ENCODE peak calls at places on chromosomes 12 and 14, in six cellular contexts. B is H1, E is HepG2, C is SK-N-SH, M is K562, L is HCT116. T is an unnamed sample.

GRCh38 chr12:32549675-32550079 is 129.4 kb upstream of the DNM1L start:
- DNase-seq in E (no peak), M (no peak), C (no peak), L (no peak), B (no peak), T (no peak)

GRCh38 chr14:32354716-32355115 is 25.6 kb downstream of the AKAP6 start:
- DNase-seq in L (no peak), C (no peak), B (no peak), M (no peak), E (peak), T (peak)

GRCh38 chr12:95763809-95764253 is 26.7 kb downstream of the NTN4 start:
- DNase-seq in L (peak), B (no peak), E (peak), C (no peak), M (no peak), T (no peak)

GRCh38 chr12:58896278-58896677 is 24.0 kb downstream of the LRIG3 start:
- DNase-seq in B (no peak), E (no peak), M (no peak), L (no peak), C (no peak), T (no peak)

GRCh38 chr14:96117101-96117897 is 78.1 kb downstream of the C14orf132 start:
- DNase-seq in M (no peak), C (peak), E (no peak), L (no peak), B (no peak), T (peak)

GRCh38 chr14:94748667-94749347 is 21.1 kb downstream of the GSC start:
- DNase-seq in B (no peak), E (peak), M (peak), L (peak), C (peak), T (peak)

GRCh38 chr14:48853159-48853558 is 733.0 kb downstream of the RPS29 start:
- DNase-seq in M (no peak), E (no peak), L (no peak), B (no peak), C (no peak), T (no peak)

GRCh38 chr12:91432079-91432478 is 249.5 kb upstream of the DCN start:
- DNase-seq in B (no peak), M (no peak), E (no peak), L (no peak), C (no peak), T (no peak)

GRCh38 chr12:58204086-58204485 is 262.7 kb downstream of the ATP23 start:
- DNase-seq in L (no peak), C (no peak), B (no peak), M (no peak), E (no peak), T (no peak)

GRCh38 chr12:68667896-68668295 is 18.9 kb upstream of the NUP107 start:
- DNase-seq in M (no peak), E (no peak), C (no peak), L (no peak), B (no peak), T (no peak)

GRCh38 chr12:52280319-52280795 is 5.9 kb downstream of the KRT86 start:
- DNase-seq in B (no peak), M (no peak), E (peak), L (peak), C (no peak), T (peak)

GRCh38 chr12:109069307-109070231 is 17.2 kb downstream of the USP30 start:
- DNase-seq in C (no peak), E (peak), L (no peak), M (no peak), B (no peak), T (no peak)

GRCh38 chr12:124429535-124429934 is 134.6 kb downstream of the RFLNA start:
- DNase-seq in B (no peak), C (no peak), M (no peak), L (no peak), E (no peak), T (no peak)

GRCh38 chr14:101135796-101136742 is 232.5 kb upstream of the RTL1 start:
- DNase-seq in L (no peak), B (no peak), E (no peak), M (no peak), C (peak), T (no peak)

GRCh38 chr12:101021911-101022388 is 188.1 kb downstream of the SLC5A8 start:
- DNase-seq in E (peak), C (no peak), B (no peak), M (no peak), L (peak), T (no peak)

GRCh38 chr14:91246051-91246852 is 1.7 kb upstream of the GPR68 start:
- DNase-seq in B (no peak), E (no peak), L (no peak), C (no peak), M (no peak), T (no peak)

GRCh38 chr12:28222081-28222700 is 31.9 kb downstream of the CCDC91 start:
- DNase-seq in C (no peak), E (no peak), L (no peak), B (no peak), M (no peak), T (no peak)

GRCh38 chr14:104822821-104823615 is 22.1 kb downstream of the ZBTB42 start:
- DNase-seq in M (no peak), E (no peak), C (no peak), L (no peak), B (no peak), T (no peak)

GRCh38 chr12:124764870-124765570 is 98.6 kb downstream of the SCARB1 start:
- DNase-seq in C (no peak), M (no peak), B (no peak), E (no peak), L (no peak), T (no peak)

GRCh38 chr12:100185361-100185894 is 15.2 kb upstream of the ACTR6 start:
- DNase-seq in C (peak), L (no peak), E (no peak), M (no peak), B (no peak), T (no peak)

GRCh38 chr12:12266389-12266872 is 413 bp downstream of the LRP6 start:
- DNase-seq in B (no peak), M (no peak), E (no peak), L (no peak), C (peak), T (no peak)

GRCh38 chr12:16602412-16602811 is 3.5 kb downstream of the LMO3 start:
- DNase-seq in L (no peak), M (no peak), E (no peak), C (no peak), B (no peak), T (no peak)

GRCh38 chr14:91108941-91109611 is 4.8 kb upstream of the DGLUCY start:
- DNase-seq in B (no peak), L (no peak), E (no peak), C (no peak), M (no peak), T (peak)

GRCh38 chr12:55829967-55830600 is 697 bp upstream of the DNAJC14 start:
- DNase-seq in E (no peak), C (peak), M (peak), L (no peak), B (no peak), T (peak)
- TF ChIP-seq JUND in E (no peak), C (no peak), M (no peak), L (no peak), B (no peak), T (no peak)

GRCh38 chr12:121170581-121171260 is 38.0 kb downstream of the P2RX7 start:
- DNase-seq in C (no peak), E (no peak), M (no peak), B (no peak), L (no peak), T (no peak)

GRCh38 chr12:121167951-121168350 is 35.3 kb downstream of the P2RX7 start:
- DNase-seq in E (no peak), B (no peak), L (no peak), C (no peak), M (no peak), T (no peak)

GRCh38 chr12:121175383-121176119 is 34.4 kb upstream of the P2RX4 start:
- DNase-seq in M (peak), L (no peak), E (no peak), B (no peak), C (no peak), T (no peak)

GRCh38 chr12:121167232-121167820 is 34.6 kb downstream of the P2RX7 start:
- DNase-seq in M (no peak), E (no peak), L (no peak), B (no peak), C (no peak), T (no peak)

GRCh38 chr12:121172145-121172544 is 37.8 kb upstream of the P2RX4 start:
- DNase-seq in C (no peak), E (no peak), B (no peak), M (no peak), L (no peak), T (no peak)
- TF ChIP-seq JUND in C (no peak), E (no peak), B (no peak), M (no peak), L (no peak), T (no peak)

GRCh38 chr12:76142305-76142704 is 57.8 kb upstream of the NAP1L1 start:
- DNase-seq in L (no peak), M (no peak), C (no peak), E (no peak), B (no peak), T (no peak)

GRCh38 chr12:76143343-76144252 is 59.1 kb upstream of the NAP1L1 start:
- DNase-seq in E (no peak), C (no peak), L (no peak), B (no peak), M (no peak), T (no peak)

GRCh38 chr12:76138656-76139055 is 54.2 kb upstream of the NAP1L1 start:
- DNase-seq in C (no peak), B (no peak), L (no peak), M (no peak), E (no peak), T (no peak)

GRCh38 chr12:76144253-76144564 is 59.7 kb upstream of the NAP1L1 start:
- DNase-seq in B (no peak), E (no peak), L (no peak), M (no peak), C (peak), T (peak)
- TF ChIP-seq JUND in B (no peak), E (no peak), L (no peak), M (no peak), C (no peak), T (no peak)

GRCh38 chr12:112861284-112861683 is 45.5 kb upstream of the OAS1 start:
- DNase-seq in B (no peak), L (no peak), C (no peak), E (no peak), M (no peak), T (no peak)
- TF ChIP-seq JUND in B (no peak), L (no peak), C (no peak), E (no peak), M (no peak), T (no peak)

GRCh38 chr14:50363734-50364113 is 33.0 kb downstream of the CDKL1 start:
- DNase-seq in E (no peak), L (no peak), B (no peak), C (no peak), M (no peak), T (no peak)
- TF ChIP-seq JUND in E (no peak), L (no peak), B (no peak), C (no peak), M (no peak), T (no peak)

GRCh38 chr12:94098466-94098865 is 49.9 kb upstream of the PLXNC1 start:
- DNase-seq in E (no peak), M (no peak), L (no peak), B (no peak), C (no peak), T (no peak)
- TF ChIP-seq JUND in E (no peak), M (no peak), L (no peak), B (no peak), C (peak), T (no peak)

DNA sequence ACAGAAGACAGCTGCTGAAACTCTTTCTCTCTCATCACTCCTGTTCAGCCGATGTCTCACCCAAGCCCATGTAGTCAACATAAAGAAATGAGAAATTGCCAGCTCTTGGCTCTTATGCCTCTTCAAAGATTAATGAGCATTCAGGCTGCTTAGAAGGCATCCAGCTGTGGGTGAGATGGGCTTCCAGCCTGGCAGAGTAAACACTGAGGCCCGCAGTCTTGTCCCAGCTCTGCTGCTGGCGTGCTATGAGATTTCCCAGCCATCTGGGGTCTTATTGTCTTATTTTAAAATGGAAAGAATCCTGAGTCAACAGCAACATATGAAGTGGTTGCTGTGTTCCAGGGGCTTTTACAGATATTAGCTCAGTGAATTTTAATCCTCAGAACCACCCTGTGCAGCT is 12.6 kb downstream of the RXYLT1 start:
- DNase-seq in L (no peak), B (no peak), E (no peak), M (no peak), C (no peak), T (no peak)
- TF ChIP-seq JUND in L (no peak), B (no peak), E (no peak), M (no peak), C (no peak), T (no peak)